ENCODE peak calls at places on chromosomes 16 and 17, in seven cellular contexts. B is WERI-Rb-1, H is AG10803, W is spleen, C is fibroblast of mammary gland, U is GM12864, J is brain microvascular endothelial cell. F is an unnamed sample.

GRCh38 chr16:10862432-10862831 is 14.6 kb upstream of the CIITA start:
- DNase-seq in B (no peak), C (peak), J (peak), W (no peak), H (peak), U (no peak), F (peak)

GRCh38 chr17:68766640-68767039 is 165.5 kb upstream of the FAM20A start:
- DNase-seq in U (no peak), H (no peak), C (no peak), J (no peak), B (no peak), W (no peak), F (no peak)

GRCh38 chr17:28306954-28307401 is 12.0 kb upstream of the TMEM97 start:
- DNase-seq in U (no peak), W (peak), H (no peak), J (no peak), C (no peak), B (no peak), F (no peak)

GRCh38 chr17:63120406-63120805 is 154.4 kb downstream of the TANC2 start:
- DNase-seq in H (peak), B (no peak), C (peak), J (peak), U (no peak), W (no peak), F (no peak)

GRCh38 chr17:78358538-78359215 is 1.2 kb downstream of the SOCS3 start:
- DNase-seq in J (no peak), W (no peak), U (no peak), C (no peak), B (peak), H (peak), F (no peak)

GRCh38 chr16:10970065-10970464 is 25.7 kb downstream of the CLEC16A start:
- DNase-seq in C (peak), B (no peak), W (no peak), U (no peak), H (no peak), J (no peak), F (no peak)

GRCh38 chr17:39527220-39527813 is 66.0 kb downstream of the CDK12 start:
- DNase-seq in U (no peak), H (peak), W (no peak), C (peak), B (no peak), J (peak), F (no peak)

GRCh38 chr17:47962901-47963300 is 5.2 kb upstream of the PRR15L start:
- DNase-seq in B (no peak), W (no peak), J (no peak), H (no peak), C (no peak), U (no peak), F (no peak)

GRCh38 chr17:6555331-6556120 is 829 bp downstream of the PITPNM3 start:
- DNase-seq in J (no peak), C (peak), H (peak), U (no peak), B (no peak), W (no peak), F (no peak)

GRCh38 chr17:27559506-27559931 is 71.5 kb upstream of the LGALS9 start:
- DNase-seq in W (peak), J (peak), U (no peak), C (peak), H (peak), B (no peak), F (no peak)

GRCh38 chr17:61065263-61065773 is 334.3 kb upstream of the TBX2 start:
- DNase-seq in B (no peak), J (peak), H (peak), W (no peak), C (peak), U (no peak), F (no peak)

GRCh38 chr16:83771306-83771942 is 36.4 kb upstream of the HSBP1 start:
- DNase-seq in B (no peak), C (no peak), J (no peak), H (no peak), W (no peak), U (no peak), F (no peak)

GRCh38 chr17:66915204-66915611 is 49.3 kb upstream of the CACNG4 start:
- DNase-seq in U (no peak), C (no peak), H (no peak), B (peak), J (no peak), W (peak), F (no peak)

GRCh38 chr17:5413682-5414081 is 5.8 kb downstream of the NUP88 start:
- DNase-seq in B (no peak), J (peak), U (no peak), C (peak), H (peak), W (no peak), F (no peak)

GRCh38 chr17:63381101-63381729 is 64.9 kb downstream of the CYB561 start:
- DNase-seq in U (no peak), W (no peak), C (no peak), H (peak), J (peak), B (no peak), F (no peak)

GRCh38 chr17:32746698-32747097 is 130.2 kb downstream of the MYO1D start:
- DNase-seq in B (no peak), H (peak), C (peak), U (no peak), W (no peak), J (peak), F (no peak)

GRCh38 chr16:50428742-50429141 is 60.0 kb upstream of the BRD7 start:
- DNase-seq in H (no peak), B (no peak), W (no peak), U (no peak), J (no peak), C (no peak), F (no peak)

GRCh38 chr16:27240948-27241531 is 27.5 kb downstream of the NSMCE1 start:
- DNase-seq in C (peak), W (peak), U (no peak), H (peak), J (peak), B (no peak), F (peak)

GRCh38 chr17:80682372-80682771 is 137.7 kb downstream of the RPTOR start:
- DNase-seq in W (no peak), J (no peak), U (no peak), H (no peak), C (no peak), B (no peak), F (no peak)

GRCh38 chr17:45895969-45896793 is 1.8 kb downstream of the MAPT start:
- DNase-seq in H (no peak), U (no peak), C (no peak), J (no peak), W (no peak), B (no peak), F (no peak)

GRCh38 chr17:376936-377863 is 24.6 kb upstream of the RPH3AL start:
- DNase-seq in J (no peak), U (no peak), H (peak), W (peak), B (no peak), C (peak), F (no peak)

GRCh38 chr17:48522031-48522593 is 8.7 kb downstream of the HOXB1 start:
- DNase-seq in B (peak), W (no peak), C (no peak), J (no peak), H (no peak), U (no peak), F (no peak)

GRCh38 chr16:18055411-18055916 is 281.1 kb downstream of the NPIPA8 start:
- DNase-seq in W (no peak), H (no peak), B (no peak), J (no peak), C (no peak), U (no peak), F (no peak)

GRCh38 chr17:71208111-71208704 is 912.6 kb upstream of the SOX9 start:
- DNase-seq in C (peak), H (peak), U (no peak), J (no peak), B (no peak), W (no peak), F (no peak)

GRCh38 chr17:79402275-79402674 is 208.6 kb downstream of the RBFOX3 start:
- DNase-seq in C (no peak), W (no peak), J (no peak), B (no peak), H (no peak), U (no peak), F (no peak)

GRCh38 chr17:73976676-73977521 is 226.6 kb upstream of the RPL38 start:
- DNase-seq in U (no peak), C (peak), B (peak), H (peak), J (no peak), W (no peak), F (no peak)

GRCh38 chr16:49961087-49961486 is 63.9 kb upstream of the CNEP1R1 start:
- DNase-seq in C (no peak), B (no peak), J (no peak), W (no peak), H (peak), U (no peak), F (no peak)

GRCh38 chr16:29757950-29758466 is 12.2 kb upstream of the C16orf54 start:
- DNase-seq in J (peak), W (no peak), H (peak), U (no peak), B (no peak), C (peak), F (no peak)

GRCh38 chr17:80886641-80887573 is 104.7 kb upstream of the CHMP6 start:
- DNase-seq in J (no peak), H (no peak), W (peak), B (no peak), C (no peak), U (no peak), F (peak)

GRCh38 chr16:74732951-74733350 is 32.3 kb upstream of the MLKL start:
- DNase-seq in J (no peak), C (no peak), B (no peak), W (peak), U (no peak), H (no peak), F (no peak)

GRCh38 chr16:508884-509736 is 18.4 kb upstream of the CAPN15 start:
- DNase-seq in J (peak), W (no peak), C (no peak), B (peak), H (no peak), U (no peak), F (no peak)

GRCh38 chr17:2247005-2247404 is 56.6 kb downstream of the SMG6 start:
- DNase-seq in B (no peak), H (no peak), C (no peak), J (no peak), U (no peak), W (no peak), F (no peak)

GRCh38 chr17:81218459-81218858 is 4.3 kb downstream of the CEP131 start:
- DNase-seq in C (no peak), H (no peak), W (no peak), B (no peak), J (no peak), U (no peak), F (no peak)

GRCh38 chr16:2022723-2023097 is 3.1 kb downstream of the NPW start:
- DNase-seq in U (no peak), B (peak), H (peak), W (no peak), J (peak), C (peak), F (no peak)

GRCh38 chr16:2019500-2019899 is at the start of gene NPW:
- DNase-seq in B (no peak), H (no peak), W (peak), U (no peak), C (no peak), J (no peak), F (no peak)

GRCh38 chr16:2023098-2023925 is 3.4 kb upstream of the NHERF2 start:
- DNase-seq in U (peak), W (peak), B (peak), H (peak), C (peak), J (peak), F (peak)

GRCh38 chr16:2016407-2016922 is 3.1 kb upstream of the NPW start:
- DNase-seq in J (no peak), U (no peak), H (no peak), W (peak), C (no peak), B (peak), F (no peak)

GRCh38 chr16:2019919-2020831 is 590 bp downstream of the NPW start:
- DNase-seq in J (no peak), U (no peak), C (no peak), B (no peak), W (peak), H (no peak), F (no peak)
- H3K4me3 ChIP-seq in J (peak), U (no peak), C (no peak), B (no peak), W (peak), H (no peak), F (no peak)

GRCh38 chr17:51322390-51323029 is 62.2 kb downstream of the UTP18 start:
- DNase-seq in C (peak), J (no peak), W (no peak), B (peak), H (peak), U (no peak), F (no peak)
- TF ChIP-seq CTCF in C (peak), J (peak), W (no peak), B (peak), H (peak), U (peak), F (no peak)

GRCh38 chr16:68089067-68089466 is 3.9 kb downstream of the NFATC3 start:
- DNase-seq in U (no peak), W (no peak), B (no peak), J (no peak), H (no peak), C (no peak), F (no peak)

GRCh38 chr16:68090109-68090508 is 4.9 kb downstream of the NFATC3 start:
- DNase-seq in H (no peak), U (no peak), C (no peak), J (no peak), W (no peak), B (no peak), F (no peak)

GRCh38 chr16:68088130-68088972 is 3.2 kb downstream of the NFATC3 start:
- DNase-seq in W (no peak), H (no peak), C (no peak), J (no peak), U (no peak), B (no peak), F (no peak)

GRCh38 chr16:68091604-68092261 is 6.6 kb downstream of the NFATC3 start:
- DNase-seq in J (peak), C (peak), B (no peak), H (peak), W (no peak), U (no peak), F (no peak)

DNA sequence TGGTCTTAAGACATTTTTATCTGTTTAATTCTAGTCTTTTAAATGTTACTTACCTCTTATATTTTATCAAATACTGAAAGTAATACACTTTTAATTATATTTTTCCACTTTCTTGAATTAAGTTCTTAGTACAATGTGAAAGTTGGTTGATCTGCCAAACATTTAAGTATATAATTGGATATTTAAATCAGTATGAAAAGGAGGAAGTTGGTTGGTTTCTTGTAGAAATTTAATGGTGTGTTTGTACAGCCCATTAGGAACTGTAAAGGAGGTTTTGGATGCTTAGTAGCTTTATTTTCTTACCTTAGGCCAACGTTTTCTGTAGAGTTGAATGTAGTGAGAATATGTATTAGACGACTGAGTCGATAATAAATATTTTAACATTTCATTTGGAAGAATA is 5.4 kb downstream of the NFATC3 start:
- DNase-seq in J (no peak), B (no peak), W (no peak), H (no peak), U (no peak), C (no peak), F (no peak)
- H3K4me3 ChIP-seq in J (no peak), B (no peak), W (no peak), H (no peak), U (no peak), C (no peak), F (no peak)

GRCh38 chr17:36601303-36602029 is at the start of gene MRM1:
- DNase-seq in B (peak), H (peak), C (peak), J (peak), W (peak), U (peak), F (peak)

GRCh38 chr17:36599546-36600250 is 1.7 kb upstream of the MRM1 start:
- DNase-seq in W (no peak), C (no peak), J (no peak), H (no peak), B (no peak), U (no peak), F (no peak)

GRCh38 chr17:36600477-36600876 is 906 bp upstream of the MRM1 start:
- DNase-seq in U (no peak), H (no peak), B (no peak), J (no peak), W (no peak), C (no peak), F (no peak)

GRCh38 chr17:36602030-36602737 is 801 bp downstream of the MRM1 start:
- DNase-seq in U (no peak), H (no peak), C (no peak), J (no peak), B (no peak), W (peak), F (no peak)

GRCh38 chr17:36600936-36601302 is 464 bp upstream of the MRM1 start:
- DNase-seq in U (no peak), H (no peak), W (no peak), J (no peak), B (peak), C (peak), F (no peak)
- TF ChIP-seq CTCF in U (no peak), H (no peak), W (no peak), J (no peak), B (no peak), C (no peak), F (no peak)

DNA sequence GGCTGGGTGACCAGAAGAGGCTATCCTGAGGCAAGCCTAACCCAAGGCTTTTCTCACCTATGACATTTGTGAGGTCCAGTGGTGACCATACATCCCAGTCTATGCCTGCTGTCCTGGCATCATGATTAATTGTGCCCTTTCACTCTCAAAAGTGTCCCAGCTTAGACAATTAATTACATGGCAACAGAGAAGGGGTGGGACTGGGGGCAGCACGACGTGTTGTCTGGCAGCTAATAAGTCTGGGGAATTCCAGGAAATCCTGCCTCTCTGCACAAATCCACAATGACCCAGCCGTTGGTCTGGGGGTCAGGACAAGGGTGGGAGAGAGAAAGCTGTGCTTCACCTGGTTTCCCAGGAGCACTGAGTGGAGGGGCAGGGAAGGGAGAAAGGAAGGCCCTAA is 14.0 kb upstream of the MTMR4 start:
- DNase-seq in C (no peak), B (no peak), J (no peak), W (no peak), U (no peak), H (no peak), F (no peak)
- H3K4me3 ChIP-seq in C (no peak), B (no peak), J (no peak), W (peak), U (no peak), H (no peak), F (no peak)

GRCh38 chr16:31479752-31480151 is 3.2 kb upstream of the SLC5A2 start:
- DNase-seq in W (no peak), J (no peak), H (no peak), C (no peak), U (no peak), B (no peak), F (no peak)

GRCh38 chr16:31475949-31476304 is 4.0 kb downstream of the TGFB1I1 start:
- DNase-seq in C (no peak), W (peak), H (no peak), U (no peak), J (no peak), B (no peak), F (no peak)

GRCh38 chr16:31478956-31479355 is 4.0 kb upstream of the SLC5A2 start:
- DNase-seq in B (no peak), C (no peak), H (no peak), J (no peak), U (no peak), W (no peak), F (no peak)

GRCh38 chr16:31476305-31477219 is 4.6 kb downstream of the TGFB1I1 start:
- DNase-seq in J (no peak), B (no peak), U (no peak), C (no peak), H (no peak), W (peak), F (peak)

DNA sequence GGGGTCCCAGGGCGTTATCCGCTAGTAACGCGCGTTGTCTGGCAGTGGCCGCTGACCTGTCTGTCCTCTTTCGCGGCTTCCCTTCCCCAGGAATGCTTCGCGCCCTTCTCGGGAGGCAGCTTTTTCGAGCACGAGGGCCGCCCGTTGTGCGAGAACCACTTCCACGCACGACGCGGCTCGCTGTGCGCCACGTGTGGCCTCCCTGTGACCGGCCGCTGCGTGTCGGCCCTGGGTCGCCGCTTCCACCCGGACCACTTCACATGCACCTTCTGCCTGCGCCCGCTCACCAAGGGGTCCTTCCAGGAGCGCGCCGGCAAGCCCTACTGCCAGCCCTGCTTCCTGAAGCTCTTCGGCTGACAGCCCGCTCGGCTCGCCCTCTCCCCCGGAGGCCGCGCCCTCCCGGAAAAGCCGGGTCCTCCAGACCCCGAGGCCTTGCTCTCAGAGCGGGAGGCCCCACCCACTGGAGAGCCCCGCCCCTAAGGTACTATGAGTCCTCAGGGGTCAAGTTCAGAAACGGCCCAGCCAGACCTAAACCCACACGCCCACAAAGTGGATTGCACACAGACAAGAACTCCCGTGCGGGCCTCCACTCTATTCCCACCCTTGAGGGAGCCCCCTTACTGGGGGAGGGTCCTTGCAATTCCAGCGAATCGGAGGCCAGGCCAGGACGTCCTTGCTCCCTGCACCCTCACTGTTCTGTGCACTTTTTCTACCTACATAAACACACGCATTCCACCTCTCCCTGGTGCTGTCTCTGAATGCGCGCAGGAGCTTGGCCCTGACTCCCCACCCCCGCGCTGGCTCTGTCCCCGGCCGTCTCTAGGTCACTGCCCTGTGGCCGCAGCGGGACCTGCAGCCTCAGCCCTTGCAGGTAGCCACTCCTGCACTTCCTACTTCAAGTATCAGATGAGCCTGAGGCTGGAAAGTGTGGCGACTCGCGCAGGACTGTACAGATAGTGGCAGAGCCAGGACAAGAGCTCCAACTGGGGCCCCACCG is 5.4 kb upstream of the SLC5A2 start:
- DNase-seq in U (no peak), B (peak), C (no peak), J (no peak), W (peak), H (no peak), F (no peak)
- TF ChIP-seq CTCF in U (no peak), B (no peak), C (no peak), J (no peak), W (no peak), H (no peak), F (no peak)